ENCODE peak calls at places on chromosome 2, in eight cellular contexts. T is activated CD4-positive, CD25-positive, alpha-beta regulatory T cell; Y is GM13977; A is dermis microvascular lymphatic vessel endothelial cell; N is M059J; Z is H7; W is activated CD8-positive, alpha-beta memory T cell treated with anti-CD3 and anti-CD28 coated beads for 24 hours; X is endothelial cell. J is an unnamed sample.

GRCh38 chr2:160167089-160167488 is 33.0 kb downstream of the ITGB6 start:
- DNase-seq in T (no peak), Y (no peak), A (no peak), N (no peak), Z (no peak), W (no peak), X (no peak), J (no peak)

GRCh38 chr2:190167702-190168101 is 105.2 kb upstream of the MSTN start:
- DNase-seq in T (no peak), Y (no peak), A (no peak), N (no peak), Z (no peak), W (no peak), X (no peak), J (no peak)

GRCh38 chr2:219358170-219359075 is 25.9 kb upstream of the RESP18 start:
- DNase-seq in T (no peak), Y (peak; percentile 43), A (no peak), N (no peak), Z (peak; percentile 85), W (no peak), X (no peak), J (no peak)

GRCh38 chr2:158968396-158969161 is at the start of gene TANC1:
- DNase-seq in T (no peak), Y (peak; percentile 89), A (peak; percentile 93), N (peak; percentile 91), Z (peak; percentile 94), W (peak; percentile 82), X (peak; percentile 93), J (peak; percentile 95)

GRCh38 chr2:215845839-215846586 is 167.3 kb downstream of the MREG start:
- DNase-seq in T (no peak), Y (peak; percentile 27), A (no peak), N (no peak), Z (no peak), W (no peak), X (no peak), J (no peak)

GRCh38 chr2:154125900-154126299 is 254.2 kb downstream of the GALNT13 start:
- DNase-seq in T (no peak), Y (no peak), A (no peak), N (no peak), Z (no peak), W (no peak), X (no peak), J (no peak)

GRCh38 chr2:176479961-176480360 is 210.7 kb downstream of the MTX2 start:
- DNase-seq in T (no peak), Y (no peak), A (no peak), N (no peak), Z (no peak), W (no peak), X (no peak), J (no peak)

GRCh38 chr2:143575340-143575739 is 446.1 kb downstream of the ARHGAP15 start:
- DNase-seq in T (no peak), Y (no peak), A (peak; percentile 1), N (no peak), Z (peak; percentile 11), W (no peak), X (no peak), J (no peak)

GRCh38 chr2:171615071-171615470 is 72.2 kb upstream of the DYNC1I2 start:
- DNase-seq in T (no peak), Y (no peak), A (no peak), N (no peak), Z (no peak), W (no peak), X (no peak), J (no peak)

GRCh38 chr2:53129851-53130250 is 637.8 kb upstream of the CHAC2 start:
- DNase-seq in T (no peak), Y (no peak), A (no peak), N (peak; percentile 88), Z (no peak), W (no peak), X (no peak), J (no peak)

GRCh38 chr2:10028988-10029874 is 14.1 kb upstream of the KLF11 start:
- DNase-seq in T (no peak), Y (peak; percentile 84), A (peak; percentile 47), N (no peak), Z (peak; percentile 82), W (peak; percentile 75), X (peak; percentile 43), J (no peak)

GRCh38 chr2:240437181-240437860 is 1.9 kb downstream of the GPC1 start:
- DNase-seq in T (no peak), Y (no peak), A (no peak), N (no peak), Z (peak; percentile 71), W (no peak), X (no peak), J (no peak)

GRCh38 chr2:186546842-186547241 is 43.0 kb upstream of the ITGAV start:
- DNase-seq in T (no peak), Y (no peak), A (no peak), N (no peak), Z (no peak), W (no peak), X (no peak), J (no peak)

GRCh38 chr2:119837759-119838158 is 78.0 kb downstream of the PTPN4 start:
- DNase-seq in T (no peak), Y (no peak), A (peak; percentile 22), N (no peak), Z (no peak), W (no peak), X (no peak), J (no peak)

GRCh38 chr2:237427807-237428506 is 14.0 kb upstream of the COL6A3 start:
- DNase-seq in T (peak; percentile 49), Y (no peak), A (no peak), N (no peak), Z (no peak), W (peak; percentile 84), X (no peak), J (no peak)

GRCh38 chr2:136917281-136917680 is 151.9 kb downstream of the THSD7B start:
- DNase-seq in T (no peak), Y (no peak), A (no peak), N (no peak), Z (no peak), W (no peak), X (no peak), J (no peak)

GRCh38 chr2:184006998-184007397 is 591.3 kb upstream of the ZNF804A start:
- DNase-seq in T (no peak), Y (no peak), A (no peak), N (no peak), Z (no peak), W (no peak), X (no peak), J (no peak)

GRCh38 chr2:167264380-167264779 is 376.1 kb downstream of the XIRP2 start:
- DNase-seq in T (no peak), Y (no peak), A (peak; percentile 1), N (peak; percentile 2), Z (peak; percentile 12), W (no peak), X (peak; percentile 11), J (no peak)